ENCODE peak calls at places on chromosome 14, in seven cellular contexts. One of them, this sample, is unnamed.

GRCh38 chr14:68593806-68594536 is 198.9 kb downstream of the ZFP36L1 start:
- DNase-seq in CD4-positive, alpha-beta T cell: no peak
- DNase-seq in cardiac muscle cell: peak; percentile 30
- DNase-seq in GM10248: no peak
- DNase-seq in uterus: peak; percentile 59
- DNase-seq in H9: no peak
- DNase-seq in A549: no peak
- DNase-seq in this sample: peak; percentile 7

GRCh38 chr14:83255015-83255726 is 1721.5 kb upstream of the SEL1L start:
- DNase-seq in CD4-positive, alpha-beta T cell: no peak
- DNase-seq in cardiac muscle cell: no peak
- DNase-seq in GM10248: no peak
- DNase-seq in uterus: no peak
- DNase-seq in H9: no peak
- DNase-seq in A549: no peak
- DNase-seq in this sample: no peak

GRCh38 chr14:37903561-37904191 is 304.0 kb upstream of the SSTR1 start:
- DNase-seq in CD4-positive, alpha-beta T cell: peak; percentile 2
- DNase-seq in cardiac muscle cell: peak; percentile 65
- DNase-seq in GM10248: peak; percentile 14
- DNase-seq in uterus: no peak
- DNase-seq in H9: no peak
- DNase-seq in A549: peak; percentile 13
- DNase-seq in this sample: peak; percentile 17

GRCh38 chr14:20934148-20934762 is 21.0 kb upstream of the RNASE2 start:
- DNase-seq in CD4-positive, alpha-beta T cell: no peak
- DNase-seq in cardiac muscle cell: peak; percentile 38
- DNase-seq in GM10248: peak; percentile 34
- DNase-seq in uterus: no peak
- DNase-seq in H9: peak; percentile 85
- DNase-seq in A549: peak; percentile 19
- DNase-seq in this sample: peak; percentile 65

GRCh38 chr14:73633517-73634332 is 11.1 kb upstream of the DNAL1 start:
- DNase-seq in CD4-positive, alpha-beta T cell: peak; percentile 44
- DNase-seq in cardiac muscle cell: peak; percentile 86
- DNase-seq in GM10248: peak; percentile 77
- DNase-seq in uterus: peak; percentile 64
- DNase-seq in H9: peak; percentile 63
- DNase-seq in A549: peak; percentile 62
- DNase-seq in this sample: peak; percentile 74

GRCh38 chr14:103540816-103541493 is 12.0 kb downstream of the TRMT61A start:
- DNase-seq in CD4-positive, alpha-beta T cell: no peak
- DNase-seq in cardiac muscle cell: no peak
- DNase-seq in GM10248: no peak
- DNase-seq in uterus: no peak
- DNase-seq in H9: no peak
- DNase-seq in A549: no peak
- DNase-seq in this sample: no peak

GRCh38 chr14:51554339-51554920 is 97.3 kb upstream of the FRMD6 start:
- DNase-seq in CD4-positive, alpha-beta T cell: no peak
- DNase-seq in cardiac muscle cell: peak; percentile 65
- DNase-seq in GM10248: no peak
- DNase-seq in uterus: no peak
- DNase-seq in H9: no peak
- DNase-seq in A549: no peak
- DNase-seq in this sample: no peak

GRCh38 chr14:60642270-60642789 is 6.9 kb downstream of the SIX1 start:
- DNase-seq in CD4-positive, alpha-beta T cell: no peak
- DNase-seq in cardiac muscle cell: no peak
- DNase-seq in GM10248: no peak
- DNase-seq in uterus: no peak
- DNase-seq in H9: peak; percentile 80
- DNase-seq in A549: no peak
- DNase-seq in this sample: no peak

GRCh38 chr14:96151242-96151641 is 53.4 kb upstream of the BDKRB2 start:
- DNase-seq in CD4-positive, alpha-beta T cell: no peak
- DNase-seq in cardiac muscle cell: no peak
- DNase-seq in GM10248: no peak
- DNase-seq in uterus: no peak
- DNase-seq in H9: peak; percentile 18
- DNase-seq in A549: no peak
- DNase-seq in this sample: no peak

GRCh38 chr14:50797250-50798047 is 33.5 kb downstream of the NIN start:
- DNase-seq in CD4-positive, alpha-beta T cell: no peak
- DNase-seq in cardiac muscle cell: no peak
- DNase-seq in GM10248: no peak
- DNase-seq in uterus: no peak
- DNase-seq in H9: no peak
- DNase-seq in A549: no peak
- DNase-seq in this sample: no peak

GRCh38 chr14:22472935-22473854 is 115.8 kb downstream of the DAD1 start:
- DNase-seq in CD4-positive, alpha-beta T cell: no peak
- DNase-seq in cardiac muscle cell: peak; percentile 74
- DNase-seq in GM10248: peak; percentile 71
- DNase-seq in uterus: no peak
- DNase-seq in H9: peak; percentile 57
- DNase-seq in A549: peak; percentile 21
- DNase-seq in this sample: no peak

GRCh38 chr14:85575617-85575898 is 45.6 kb downstream of the FLRT2 start:
- DNase-seq in CD4-positive, alpha-beta T cell: no peak
- DNase-seq in cardiac muscle cell: no peak
- DNase-seq in GM10248: no peak
- DNase-seq in uterus: no peak
- DNase-seq in H9: no peak
- DNase-seq in A549: no peak
- DNase-seq in this sample: no peak

GRCh38 chr14:67221248-67221981 is 19.8 kb upstream of the PALS1 start:
- DNase-seq in CD4-positive, alpha-beta T cell: no peak
- DNase-seq in cardiac muscle cell: no peak
- DNase-seq in GM10248: no peak
- DNase-seq in uterus: no peak
- DNase-seq in H9: no peak
- DNase-seq in A549: no peak
- DNase-seq in this sample: no peak

GRCh38 chr14:105090493-105091334 is 25.5 kb upstream of the GPR132 start:
- DNase-seq in CD4-positive, alpha-beta T cell: peak; percentile 82
- DNase-seq in cardiac muscle cell: peak; percentile 81
- DNase-seq in GM10248: peak; percentile 86
- DNase-seq in uterus: peak; percentile 72
- DNase-seq in H9: peak; percentile 91
- DNase-seq in A549: peak; percentile 78
- DNase-seq in this sample: peak; percentile 93

GRCh38 chr14:39108791-39109190 is 5.3 kb upstream of the GEMIN2 start:
- DNase-seq in CD4-positive, alpha-beta T cell: no peak
- DNase-seq in cardiac muscle cell: no peak
- DNase-seq in GM10248: no peak
- DNase-seq in uterus: no peak
- DNase-seq in H9: no peak
- DNase-seq in A549: no peak
- DNase-seq in this sample: no peak

GRCh38 chr14:52069617-52070431 is 965 bp upstream of the NID2 start:
- DNase-seq in CD4-positive, alpha-beta T cell: no peak
- DNase-seq in cardiac muscle cell: peak; percentile 74
- DNase-seq in GM10248: no peak
- DNase-seq in uterus: no peak
- DNase-seq in H9: peak; percentile 66
- DNase-seq in A549: no peak
- DNase-seq in this sample: peak; percentile 36

GRCh38 chr14:64684091-64684490 is 20.1 kb upstream of the PLEKHG3 start:
- DNase-seq in CD4-positive, alpha-beta T cell: no peak
- DNase-seq in cardiac muscle cell: peak; percentile 65
- DNase-seq in GM10248: no peak
- DNase-seq in uterus: peak; percentile 48
- DNase-seq in H9: no peak
- DNase-seq in A549: no peak
- DNase-seq in this sample: no peak

GRCh38 chr14:38207830-38208815 is at the start of gene SSTR1:
- DNase-seq in CD4-positive, alpha-beta T cell: no peak
- DNase-seq in cardiac muscle cell: peak; percentile 16
- DNase-seq in GM10248: no peak
- DNase-seq in uterus: no peak
- DNase-seq in H9: peak; percentile 64
- DNase-seq in A549: no peak
- DNase-seq in this sample: peak; percentile 12

GRCh38 chr14:103890836-103891666 is 37.2 kb upstream of the TDRD9 start:
- DNase-seq in CD4-positive, alpha-beta T cell: no peak
- DNase-seq in cardiac muscle cell: no peak
- DNase-seq in GM10248: no peak
- DNase-seq in uterus: no peak
- DNase-seq in H9: no peak
- DNase-seq in A549: no peak
- DNase-seq in this sample: no peak

GRCh38 chr14:68682166-68683103 is 110.4 kb downstream of the ZFP36L1 start:
- DNase-seq in CD4-positive, alpha-beta T cell: no peak
- DNase-seq in cardiac muscle cell: peak; percentile 98
- DNase-seq in GM10248: peak; percentile 53
- DNase-seq in uterus: peak; percentile 59
- DNase-seq in H9: no peak
- DNase-seq in A549: peak; percentile 78
- DNase-seq in this sample: peak; percentile 63

GRCh38 chr14:59251811-59252771 is 63.6 kb downstream of the DAAM1 start:
- DNase-seq in CD4-positive, alpha-beta T cell: no peak
- DNase-seq in cardiac muscle cell: peak; percentile 90
- DNase-seq in GM10248: no peak
- DNase-seq in uterus: no peak
- DNase-seq in H9: no peak
- DNase-seq in A549: no peak
- DNase-seq in this sample: no peak

GRCh38 chr14:59254911-59255545 is 66.6 kb downstream of the DAAM1 start:
- DNase-seq in CD4-positive, alpha-beta T cell: no peak
- DNase-seq in cardiac muscle cell: peak; percentile 90
- DNase-seq in GM10248: peak; percentile 13
- DNase-seq in uterus: peak; percentile 24
- DNase-seq in H9: no peak
- DNase-seq in A549: no peak
- DNase-seq in this sample: no peak

GRCh38 chr14:59252772-59253500 is 64.5 kb downstream of the DAAM1 start:
- DNase-seq in CD4-positive, alpha-beta T cell: no peak
- DNase-seq in cardiac muscle cell: peak; percentile 87
- DNase-seq in GM10248: no peak
- DNase-seq in uterus: no peak
- DNase-seq in H9: no peak
- DNase-seq in A549: no peak
- DNase-seq in this sample: no peak

GRCh38 chr14:59253527-59253926 is 65.1 kb downstream of the DAAM1 start:
- DNase-seq in CD4-positive, alpha-beta T cell: no peak
- DNase-seq in cardiac muscle cell: no peak
- DNase-seq in GM10248: no peak
- DNase-seq in uterus: no peak
- DNase-seq in H9: no peak
- DNase-seq in A549: no peak
- DNase-seq in this sample: no peak

GRCh38 chr14:59254146-59254910 is 65.9 kb downstream of the DAAM1 start:
- DNase-seq in CD4-positive, alpha-beta T cell: no peak
- DNase-seq in cardiac muscle cell: peak; percentile 94
- DNase-seq in GM10248: no peak
- DNase-seq in uterus: peak; percentile 58
- DNase-seq in H9: no peak
- DNase-seq in A549: no peak
- DNase-seq in this sample: no peak
- TF ChIP-seq CTCF in CD4-positive, alpha-beta T cell: no peak
- TF ChIP-seq CTCF in cardiac muscle cell: no peak
- TF ChIP-seq CTCF in GM10248: no peak
- TF ChIP-seq CTCF in uterus: no peak
- TF ChIP-seq CTCF in H9: no peak
- TF ChIP-seq CTCF in A549: no peak
- TF ChIP-seq CTCF in this sample: no peak

GRCh38 chr14:33198684-33199083 is 260.0 kb downstream of the NPAS3 start:
- DNase-seq in CD4-positive, alpha-beta T cell: no peak
- DNase-seq in cardiac muscle cell: no peak
- DNase-seq in GM10248: no peak
- DNase-seq in uterus: no peak
- DNase-seq in H9: no peak
- DNase-seq in A549: no peak
- DNase-seq in this sample: no peak
- TF ChIP-seq CTCF in CD4-positive, alpha-beta T cell: no peak
- TF ChIP-seq CTCF in cardiac muscle cell: no peak
- TF ChIP-seq CTCF in GM10248: no peak
- TF ChIP-seq CTCF in uterus: no peak
- TF ChIP-seq CTCF in H9: no peak
- TF ChIP-seq CTCF in A549: no peak
- TF ChIP-seq CTCF in this sample: no peak

GRCh38 chr14:94885481-94886155 is 115.7 kb upstream of the GSC start:
- DNase-seq in CD4-positive, alpha-beta T cell: no peak
- DNase-seq in cardiac muscle cell: no peak
- DNase-seq in GM10248: no peak
- DNase-seq in uterus: no peak
- DNase-seq in H9: no peak
- DNase-seq in A549: no peak
- DNase-seq in this sample: no peak

GRCh38 chr14:94882401-94882800 is 112.5 kb upstream of the GSC start:
- DNase-seq in CD4-positive, alpha-beta T cell: no peak
- DNase-seq in cardiac muscle cell: no peak
- DNase-seq in GM10248: no peak
- DNase-seq in uterus: no peak
- DNase-seq in H9: no peak
- DNase-seq in A549: no peak
- DNase-seq in this sample: no peak

GRCh38 chr14:94887591-94887990 is 117.7 kb upstream of the GSC start:
- DNase-seq in CD4-positive, alpha-beta T cell: no peak
- DNase-seq in cardiac muscle cell: no peak
- DNase-seq in GM10248: no peak
- DNase-seq in uterus: no peak
- DNase-seq in H9: no peak
- DNase-seq in A549: no peak
- DNase-seq in this sample: no peak

GRCh38 chr14:94886931-94887330 is 117.0 kb upstream of the GSC start:
- DNase-seq in CD4-positive, alpha-beta T cell: no peak
- DNase-seq in cardiac muscle cell: no peak
- DNase-seq in GM10248: no peak
- DNase-seq in uterus: no peak
- DNase-seq in H9: no peak
- DNase-seq in A549: no peak
- DNase-seq in this sample: no peak

DNA sequence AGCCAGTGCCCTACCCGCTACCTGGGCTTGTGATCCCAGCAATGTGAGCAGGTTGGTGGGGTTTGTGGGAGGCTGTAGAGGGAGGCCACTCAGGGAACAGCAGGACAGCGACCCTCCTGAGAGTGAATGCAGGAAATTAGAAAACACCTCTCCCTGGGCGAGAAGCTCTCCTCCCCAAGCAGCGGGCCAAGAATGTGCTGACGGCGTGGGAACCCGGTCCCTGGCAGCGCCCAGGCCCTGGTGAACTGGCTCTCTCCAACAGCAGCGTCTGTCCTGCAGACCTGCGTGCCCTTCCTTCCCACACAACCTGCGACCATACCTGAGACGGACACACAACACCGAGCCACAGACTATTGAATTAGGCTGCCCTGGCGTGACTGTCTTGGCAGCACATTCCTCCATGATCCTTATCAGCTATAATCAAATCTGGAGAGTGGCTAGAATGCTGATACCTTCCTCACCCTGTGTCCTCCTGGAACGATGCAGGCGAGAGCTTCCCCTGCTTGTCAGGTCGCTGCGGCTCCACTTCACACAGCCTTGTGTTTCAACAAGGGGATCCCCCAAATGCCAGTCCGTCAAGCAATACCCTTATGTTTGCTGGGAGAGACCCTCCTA is 114.8 kb upstream of the GSC start:
- DNase-seq in CD4-positive, alpha-beta T cell: no peak
- DNase-seq in cardiac muscle cell: no peak
- DNase-seq in GM10248: no peak
- DNase-seq in uterus: no peak
- DNase-seq in H9: no peak
- DNase-seq in A549: no peak
- DNase-seq in this sample: no peak
- TF ChIP-seq CTCF in CD4-positive, alpha-beta T cell: no peak
- TF ChIP-seq CTCF in cardiac muscle cell: no peak
- TF ChIP-seq CTCF in GM10248: no peak
- TF ChIP-seq CTCF in uterus: no peak
- TF ChIP-seq CTCF in H9: no peak
- TF ChIP-seq CTCF in A549: no peak
- TF ChIP-seq CTCF in this sample: no peak

GRCh38 chr14:78758333-78758732 is 588.2 kb downstream of the NRXN3 start:
- DNase-seq in CD4-positive, alpha-beta T cell: no peak
- DNase-seq in cardiac muscle cell: peak; percentile 11
- DNase-seq in GM10248: peak; percentile 20
- DNase-seq in uterus: no peak
- DNase-seq in H9: no peak
- DNase-seq in A549: peak; percentile 14
- DNase-seq in this sample: peak; percentile 6
- TF ChIP-seq CTCF in CD4-positive, alpha-beta T cell: no peak
- TF ChIP-seq CTCF in cardiac muscle cell: peak; percentile 23
- TF ChIP-seq CTCF in GM10248: peak; percentile 17
- TF ChIP-seq CTCF in uterus: no peak
- TF ChIP-seq CTCF in H9: peak; percentile 73
- TF ChIP-seq CTCF in A549: peak; percentile 23
- TF ChIP-seq CTCF in this sample: peak; percentile 33